ENCODE peak calls at places on chromosomes 5 and 9, in four cellular contexts. V is right lobe of liver, Q is sigmoid colon, F is esophagus squamous epithelium. H is an unnamed sample.

GRCh38 chr5:33008751-33009418 is 297.8 kb downstream of the NPR3 start:
- DNase-seq in V (no peak), Q (no peak), F (no peak), H (no peak)

GRCh38 chr5:167952278-167952990 is 339.0 kb upstream of the WWC1 start:
- DNase-seq in F (no peak), Q (no peak), V (no peak), H (no peak)

GRCh38 chr9:133117271-133118178 is 3.5 kb downstream of the RALGDS start:
- DNase-seq in F (no peak), Q (peak), V (peak), H (no peak)

GRCh38 chr5:97418472-97418871 is 235.4 kb upstream of the RIOK2 start:
- DNase-seq in Q (no peak), F (no peak), V (no peak), H (no peak)

GRCh38 chr5:148855249-148856008 is 29.0 kb downstream of the ADRB2 start:
- DNase-seq in Q (no peak), V (no peak), F (no peak), H (no peak)

GRCh38 chr5:136769900-136770684 is 404.7 kb upstream of the TRPC7 start:
- DNase-seq in F (no peak), Q (peak), V (peak), H (peak)

GRCh38 chr9:72322678-72323077 is 42.3 kb downstream of the ZFAND5 start:
- DNase-seq in Q (no peak), V (no peak), F (no peak), H (no peak)

GRCh38 chr5:9483779-9484178 is 62.1 kb downstream of the SEMA5A start:
- DNase-seq in V (no peak), Q (no peak), F (no peak), H (no peak)

GRCh38 chr5:69129413-69129812 is 35.6 kb downstream of the SLC30A5 start:
- DNase-seq in F (no peak), Q (no peak), V (no peak), H (no peak)

GRCh38 chr5:151239237-151239861 is 13.6 kb upstream of the GM2A start:
- DNase-seq in F (peak), Q (peak), V (peak), H (peak)

GRCh38 chr9:37971107-37971459 is 67.2 kb upstream of the SLC25A51 start:
- DNase-seq in F (no peak), Q (no peak), V (no peak), H (no peak)

GRCh38 chr9:91063471-91063870 is 261.9 kb downstream of the SYK start:
- DNase-seq in V (no peak), F (no peak), Q (no peak), H (no peak)

GRCh38 chr5:81787843-81788242 is 36.9 kb upstream of the SSBP2 start:
- DNase-seq in V (no peak), Q (peak), F (no peak), H (no peak)

GRCh38 chr5:177468329-177469058 is 4.9 kb downstream of the DBN1 start:
- DNase-seq in F (no peak), Q (peak), V (no peak), H (no peak)

GRCh38 chr5:177469750-177470525 is 3.5 kb downstream of the DBN1 start:
- DNase-seq in Q (no peak), V (no peak), F (no peak), H (no peak)

GRCh38 chr5:177467436-177467835 is 6.0 kb downstream of the DBN1 start:
- DNase-seq in V (no peak), Q (no peak), F (no peak), H (no peak)

GRCh38 chr5:177470759-177471536 is 2.5 kb downstream of the DBN1 start:
- DNase-seq in V (no peak), F (no peak), Q (no peak), H (peak)

GRCh38 chr5:177469061-177469628 is 4.3 kb downstream of the DBN1 start:
- DNase-seq in Q (peak), F (no peak), V (no peak), H (no peak)
- H3K4me3 ChIP-seq in Q (no peak), F (no peak), V (no peak), H (no peak)

GRCh38 chr5:38653389-38653788 is 96.9 kb upstream of the LIFR start:
- DNase-seq in F (no peak), Q (no peak), V (no peak), H (no peak)

GRCh38 chr5:38650540-38651275 is 94.3 kb upstream of the LIFR start:
- DNase-seq in V (no peak), Q (no peak), F (no peak), H (no peak)

GRCh38 chr5:38648703-38649291 is 92.4 kb upstream of the LIFR start:
- DNase-seq in F (no peak), Q (no peak), V (no peak), H (no peak)

GRCh38 chr5:38655691-38656090 is 99.2 kb upstream of the LIFR start:
- DNase-seq in V (no peak), Q (no peak), F (no peak), H (no peak)

DNA sequence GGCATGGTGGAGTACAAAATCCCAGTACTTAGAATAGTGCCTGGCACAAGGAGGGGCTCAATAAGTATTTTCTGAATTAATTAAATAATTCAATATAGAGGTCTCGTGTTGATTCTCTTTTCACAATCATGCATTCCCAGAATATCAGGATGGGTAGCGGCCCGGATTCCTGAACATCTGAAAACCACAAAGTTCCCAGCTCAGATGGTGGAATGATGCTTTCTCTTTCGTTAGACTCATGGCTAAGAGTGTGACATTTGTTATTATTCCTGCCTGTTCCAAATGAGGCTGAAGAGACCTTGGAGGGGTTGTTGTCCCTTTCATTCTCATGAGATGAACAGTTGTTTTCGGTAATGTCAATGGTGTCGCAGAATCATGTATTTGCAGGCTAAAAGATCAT is 95.4 kb upstream of the LIFR start:
- DNase-seq in F (no peak), V (no peak), Q (no peak), H (no peak)
- H3K4me3 ChIP-seq in F (no peak), V (no peak), Q (no peak), H (no peak)

DNA sequence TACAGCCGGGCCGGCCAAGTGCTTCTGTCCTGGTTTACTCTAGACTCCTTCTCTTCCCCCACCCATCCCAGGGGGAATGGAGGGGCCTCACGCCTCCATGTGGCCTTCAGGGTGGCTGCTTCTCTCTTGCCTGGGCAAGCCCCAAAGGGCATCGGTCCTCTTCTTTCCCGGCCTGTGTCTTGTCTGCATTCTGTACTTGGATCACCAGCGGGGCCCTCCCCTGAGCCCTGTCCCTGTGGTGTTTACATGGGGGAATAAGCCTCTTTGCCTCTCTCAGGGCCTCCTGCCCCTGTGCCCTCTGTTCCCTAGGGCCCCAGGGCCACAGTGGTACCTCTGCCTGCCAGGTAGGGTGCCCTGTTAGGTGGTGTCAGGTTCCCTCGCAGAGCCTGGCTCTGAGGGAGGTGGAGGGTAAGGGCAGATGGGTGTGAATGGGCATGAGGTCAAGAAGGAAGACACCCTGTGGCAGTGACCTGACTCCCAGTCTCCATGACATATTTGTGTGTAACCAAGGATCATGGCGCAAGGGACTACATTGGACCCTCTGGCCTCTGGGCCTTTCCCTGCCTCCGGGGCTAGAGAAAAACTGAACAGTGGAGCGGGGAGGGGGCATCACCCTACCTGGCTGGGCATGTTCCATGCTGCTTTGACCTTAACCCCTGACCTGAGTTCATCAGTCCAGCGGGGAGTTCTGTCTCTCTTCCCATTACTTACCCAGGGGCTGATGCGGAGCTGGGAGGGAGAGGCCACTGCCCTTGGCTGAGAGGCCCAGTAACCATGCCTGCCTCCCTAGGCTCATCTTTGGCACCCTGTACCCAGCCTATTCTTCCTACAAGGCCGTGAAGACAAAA is 1.6 kb downstream of the REEP2 start:
- DNase-seq in F (no peak), Q (no peak), V (no peak), H (no peak)
- H3K4me3 ChIP-seq in F (no peak), Q (no peak), V (no peak), H (no peak)

GRCh38 chr9:77793909-77794308 is 145.8 kb upstream of the GNA14 start:
- DNase-seq in F (no peak), Q (no peak), V (no peak), H (no peak)
- H3K4me3 ChIP-seq in F (no peak), Q (no peak), V (no peak), H (no peak)

DNA sequence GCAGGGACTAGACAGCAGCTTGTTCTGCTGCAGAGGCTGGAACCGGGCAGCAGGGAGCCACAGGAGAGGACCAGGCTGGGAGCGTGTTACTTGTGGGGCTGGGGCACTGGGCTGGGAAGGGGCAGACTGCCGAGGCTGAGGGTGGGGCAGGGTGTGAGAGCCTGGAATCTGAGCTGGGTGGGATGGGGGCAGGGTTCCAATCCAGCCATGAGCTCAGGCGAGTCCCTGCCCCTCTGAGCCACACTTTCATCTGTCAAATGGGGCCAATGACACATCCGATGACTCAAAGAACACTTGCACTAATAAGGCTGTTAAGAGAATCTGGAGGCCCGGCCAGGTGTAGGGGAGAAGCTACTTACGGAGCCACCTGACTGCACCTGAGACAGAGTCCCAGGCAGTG is 18.7 kb upstream of the WDR38 start:
- DNase-seq in F (no peak), Q (no peak), V (no peak), H (no peak)
- H3K4me3 ChIP-seq in F (no peak), Q (no peak), V (no peak), H (no peak)

GRCh38 chr9:6639622-6640021 is 5.9 kb downstream of the GLDC start:
- DNase-seq in F (no peak), Q (no peak), V (no peak), H (no peak)
- H3K4me3 ChIP-seq in F (no peak), Q (no peak), V (no peak), H (no peak)

DNA sequence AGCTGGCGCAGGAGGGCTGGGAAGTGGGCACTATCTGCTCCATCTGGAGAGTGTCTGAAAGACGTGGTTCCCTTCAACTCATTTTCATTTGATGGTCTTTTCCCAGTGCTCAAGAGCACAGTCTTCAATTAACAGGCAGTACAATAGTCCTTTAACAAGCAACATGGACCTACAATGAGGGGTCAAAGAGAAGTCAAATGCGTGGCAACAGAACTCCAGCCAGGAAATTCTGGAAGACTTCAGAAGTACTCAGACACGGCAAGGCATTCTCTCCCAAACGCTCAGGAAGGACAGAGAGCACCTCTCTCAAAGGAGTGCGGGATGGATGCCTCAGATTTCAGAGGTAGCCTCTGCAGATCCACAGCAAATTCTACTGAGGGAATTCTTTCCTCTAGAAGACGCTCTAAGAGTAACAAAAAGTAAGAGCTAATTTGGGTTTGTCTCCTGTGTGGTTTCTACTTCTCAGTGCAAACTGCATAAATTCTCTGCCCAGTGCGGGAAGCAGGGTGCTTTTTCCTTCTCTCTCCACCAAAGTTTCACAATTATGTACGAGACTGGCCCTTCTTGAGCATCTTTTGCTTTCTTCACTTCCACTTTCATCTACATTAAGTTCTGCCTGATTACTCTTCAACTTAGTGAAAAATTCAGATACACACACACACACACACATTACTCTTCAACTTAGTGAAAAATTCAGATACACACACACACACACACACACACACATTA is 56.4 kb downstream of the LHFPL2 start:
- DNase-seq in V (no peak), Q (no peak), F (no peak), H (no peak)
- H3K4me3 ChIP-seq in V (no peak), Q (no peak), F (no peak), H (no peak)

DNA sequence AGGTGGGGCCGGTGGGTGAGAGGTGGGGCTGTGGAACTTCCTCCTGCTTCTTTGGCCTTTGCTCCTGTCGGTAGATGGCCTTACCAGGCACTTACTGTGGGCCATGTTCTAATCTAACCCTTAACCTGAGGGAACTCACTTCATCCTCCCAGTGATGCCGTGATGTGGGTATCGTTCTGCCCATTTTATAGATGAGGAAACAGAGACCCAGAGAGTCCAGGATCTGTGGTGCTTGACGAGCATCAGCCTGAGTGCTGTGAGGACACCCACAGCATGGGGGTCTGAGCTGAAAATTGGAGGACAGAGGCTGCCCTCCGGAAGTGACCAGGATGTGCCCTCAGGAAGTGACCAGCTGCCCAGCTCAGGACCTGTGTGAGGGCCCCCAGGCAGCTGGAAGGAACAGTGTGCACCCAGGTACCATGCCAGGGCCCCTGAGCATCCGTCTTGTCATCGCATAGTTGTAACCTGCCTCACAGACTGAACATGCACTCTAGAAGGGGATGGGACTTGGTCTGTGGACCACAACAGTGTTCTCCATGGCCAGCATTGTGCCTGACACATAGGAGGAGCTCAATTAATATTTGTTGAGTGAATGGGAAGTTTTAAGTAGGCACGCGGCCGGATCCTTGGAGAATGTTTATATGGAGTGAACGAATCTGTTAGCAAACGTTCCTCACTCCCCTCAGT is 8.5 kb downstream of the NEK6 start:
- DNase-seq in F (no peak), V (no peak), Q (no peak), H (no peak)
- H3K4me3 ChIP-seq in F (no peak), V (no peak), Q (no peak), H (no peak)

DNA sequence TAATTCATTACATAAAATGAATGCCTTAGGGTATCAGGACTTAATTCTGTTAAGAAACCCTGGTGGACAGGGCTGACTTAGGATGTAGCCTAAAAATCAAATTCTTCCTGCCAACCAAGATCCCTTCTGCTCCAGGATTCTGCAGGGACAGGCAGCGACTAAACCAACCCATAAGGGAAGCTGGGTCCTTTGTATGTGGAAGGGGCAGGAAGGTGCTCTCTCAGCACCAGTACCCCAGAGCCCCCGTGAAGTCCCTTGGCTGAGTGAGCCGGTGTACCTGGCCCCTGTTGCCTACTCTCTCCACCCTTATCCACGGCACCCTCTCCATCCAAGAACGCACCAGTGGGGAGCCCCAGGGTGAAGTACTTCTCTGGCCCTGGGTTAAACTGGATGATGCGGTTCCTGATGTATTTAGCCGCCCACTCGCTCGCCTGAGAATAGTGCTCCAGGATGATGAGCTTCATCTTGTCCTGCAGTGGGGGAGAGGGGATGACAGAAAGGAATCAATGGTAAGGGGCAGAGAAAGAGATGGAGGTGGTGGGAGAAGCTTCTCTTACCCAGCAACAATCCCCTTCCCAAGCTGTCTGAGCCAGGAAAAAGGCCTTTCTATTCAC is 1.1 kb downstream of the GNPDA1 start:
- DNase-seq in Q (no peak), V (no peak), F (no peak), H (no peak)
- H3K4me3 ChIP-seq in Q (no peak), V (peak), F (peak), H (no peak)

H was measured in pancreas.